ENCODE peak calls at places on chromosomes 13 and 19, in seven cellular contexts. M is adrenal gland, D is Peyer's patch, E is left lung, I is RWPE1, Y is tibial artery, G is BJ. N is an unnamed sample.

GRCh38 chr13:40943073-40943472 is 76.0 kb downstream of the ELF1 start:
- DNase-seq in M (no peak), D (no peak), E (no peak), I (no peak), Y (no peak), G (no peak), N (no peak)

GRCh38 chr19:42552086-42553065 is 24.1 kb upstream of the CEACAM1 start:
- DNase-seq in M (no peak), D (no peak), E (no peak), I (no peak), Y (no peak), G (no peak), N (no peak)

GRCh38 chr13:100089633-100090032 is 740 bp downstream of the PCCA start:
- DNase-seq in M (no peak), D (no peak), E (no peak), I (peak), Y (no peak), G (no peak), N (peak)

GRCh38 chr13:64925727-64926126 is 2304.4 kb downstream of the PCDH9 start:
- DNase-seq in M (no peak), D (no peak), E (peak), I (no peak), Y (no peak), G (no peak), N (no peak)

GRCh38 chr19:47239610-47240296 is 8.8 kb upstream of the BBC3 start:
- DNase-seq in M (no peak), D (peak), E (peak), I (no peak), Y (no peak), G (no peak), N (peak)

GRCh38 chr13:85371254-85371653 is 428.0 kb downstream of the SLITRK6 start:
- DNase-seq in M (no peak), D (no peak), E (no peak), I (no peak), Y (no peak), G (no peak), N (no peak)

GRCh38 chr19:12052571-12053169 is at the start of gene ZNF878:
- DNase-seq in M (peak), D (peak), E (peak), I (peak), Y (peak), G (peak), N (peak)

GRCh38 chr13:98541701-98542203 is 35.2 kb downstream of the STK24 start:
- DNase-seq in M (no peak), D (peak), E (no peak), I (no peak), Y (no peak), G (no peak), N (no peak)

GRCh38 chr19:57934820-57935665 is at the start of gene ZNF418:
- DNase-seq in M (peak), D (peak), E (peak), I (peak), Y (peak), G (peak), N (peak)

GRCh38 chr13:114025432-114026127 is 51.7 kb upstream of the C13orf46 start:
- DNase-seq in M (no peak), D (peak), E (peak), I (no peak), Y (no peak), G (no peak), N (no peak)

GRCh38 chr13:113876341-113877148 is 12.7 kb upstream of the GAS6 start:
- DNase-seq in M (no peak), D (no peak), E (no peak), I (no peak), Y (no peak), G (no peak), N (peak)

GRCh38 chr19:48302600-48302959 is 22.8 kb upstream of the EMP3 start:
- DNase-seq in M (no peak), D (no peak), E (no peak), I (no peak), Y (no peak), G (no peak), N (no peak)

GRCh38 chr13:64459778-64460177 is 2770.4 kb downstream of the PCDH9 start:
- DNase-seq in M (no peak), D (no peak), E (no peak), I (no peak), Y (no peak), G (no peak), N (no peak)

GRCh38 chr13:27007166-27007565 is 164.4 kb downstream of the USP12 start:
- DNase-seq in M (no peak), D (no peak), E (no peak), I (no peak), Y (no peak), G (no peak), N (no peak)

GRCh38 chr13:48539550-48539949 is 6.7 kb upstream of the RCBTB2 start:
- DNase-seq in M (peak), D (no peak), E (no peak), I (no peak), Y (no peak), G (no peak), N (no peak)

GRCh38 chr13:99467764-99468163 is 33.5 kb upstream of the TM9SF2 start:
- DNase-seq in M (no peak), D (no peak), E (no peak), I (peak), Y (no peak), G (peak), N (no peak)

GRCh38 chr13:43516401-43516826 is 270.4 kb downstream of the ENOX1 start:
- DNase-seq in M (no peak), D (no peak), E (no peak), I (no peak), Y (peak), G (peak), N (no peak)

GRCh38 chr13:102294407-102295018 is 107.3 kb downstream of the FGF14 start:
- DNase-seq in M (no peak), D (no peak), E (no peak), I (no peak), Y (no peak), G (no peak), N (no peak)

GRCh38 chr19:51691122-51692064 is 1.7 kb upstream of the SPACA6 start:
- DNase-seq in M (no peak), D (no peak), E (no peak), I (no peak), Y (no peak), G (no peak), N (peak)

GRCh38 chr19:4069331-4069959 is 2.7 kb upstream of the ZBTB7A start:
- DNase-seq in M (peak), D (peak), E (peak), I (no peak), Y (no peak), G (no peak), N (no peak)

GRCh38 chr19:50461066-50461875 is 15.0 kb upstream of the EMC10 start:
- DNase-seq in M (peak), D (peak), E (peak), I (peak), Y (peak), G (peak), N (peak)

GRCh38 chr13:30864352-30865130 is 41.5 kb upstream of the MEDAG start:
- DNase-seq in M (peak), D (no peak), E (no peak), I (no peak), Y (no peak), G (peak), N (no peak)

GRCh38 chr19:58346961-58347929 is 6.0 kb downstream of the A1BG start:
- DNase-seq in M (peak), D (peak), E (peak), I (peak), Y (peak), G (no peak), N (peak)

GRCh38 chr13:100235311-100235901 is 146.5 kb downstream of the PCCA start:
- DNase-seq in M (no peak), D (no peak), E (no peak), I (peak), Y (no peak), G (peak), N (peak)

GRCh38 chr19:52689804-52690394 is 44.9 kb downstream of the ZNF611 start:
- DNase-seq in M (peak), D (peak), E (peak), I (peak), Y (peak), G (no peak), N (no peak)

GRCh38 chr19:35247526-35248309 is 1.1 kb upstream of the LSR start:
- DNase-seq in M (peak), D (peak), E (peak), I (peak), Y (no peak), G (no peak), N (peak)

GRCh38 chr13:85900521-85900920 is 101.3 kb upstream of the SLITRK6 start:
- DNase-seq in M (no peak), D (no peak), E (no peak), I (no peak), Y (no peak), G (no peak), N (no peak)

GRCh38 chr19:57267294-57267693 is 13.0 kb upstream of the ZNF460 start:
- DNase-seq in M (no peak), D (no peak), E (no peak), I (no peak), Y (no peak), G (no peak), N (no peak)

GRCh38 chr13:66634384-66634783 is 595.8 kb downstream of the PCDH9 start:
- DNase-seq in M (no peak), D (no peak), E (no peak), I (no peak), Y (no peak), G (no peak), N (no peak)

GRCh38 chr13:82976499-82976898 is 905.8 kb downstream of the SLITRK1 start:
- DNase-seq in M (no peak), D (no peak), E (no peak), I (no peak), Y (no peak), G (no peak), N (no peak)

GRCh38 chr13:28047784-28048388 is 52.5 kb downstream of the FLT3 start:
- DNase-seq in M (no peak), D (no peak), E (no peak), I (peak), Y (no peak), G (no peak), N (peak)

GRCh38 chr13:26517931-26518330 is 39.6 kb upstream of the WASF3 start:
- DNase-seq in M (no peak), D (no peak), E (no peak), I (no peak), Y (no peak), G (no peak), N (no peak)

GRCh38 chr13:81223784-81224501 is 883.0 kb upstream of the SPRY2 start:
- DNase-seq in M (no peak), D (no peak), E (no peak), I (no peak), Y (no peak), G (no peak), N (no peak)

GRCh38 chr13:43529796-43530195 is 257.0 kb downstream of the ENOX1 start:
- DNase-seq in M (no peak), D (no peak), E (no peak), I (peak), Y (no peak), G (no peak), N (no peak)

DNA sequence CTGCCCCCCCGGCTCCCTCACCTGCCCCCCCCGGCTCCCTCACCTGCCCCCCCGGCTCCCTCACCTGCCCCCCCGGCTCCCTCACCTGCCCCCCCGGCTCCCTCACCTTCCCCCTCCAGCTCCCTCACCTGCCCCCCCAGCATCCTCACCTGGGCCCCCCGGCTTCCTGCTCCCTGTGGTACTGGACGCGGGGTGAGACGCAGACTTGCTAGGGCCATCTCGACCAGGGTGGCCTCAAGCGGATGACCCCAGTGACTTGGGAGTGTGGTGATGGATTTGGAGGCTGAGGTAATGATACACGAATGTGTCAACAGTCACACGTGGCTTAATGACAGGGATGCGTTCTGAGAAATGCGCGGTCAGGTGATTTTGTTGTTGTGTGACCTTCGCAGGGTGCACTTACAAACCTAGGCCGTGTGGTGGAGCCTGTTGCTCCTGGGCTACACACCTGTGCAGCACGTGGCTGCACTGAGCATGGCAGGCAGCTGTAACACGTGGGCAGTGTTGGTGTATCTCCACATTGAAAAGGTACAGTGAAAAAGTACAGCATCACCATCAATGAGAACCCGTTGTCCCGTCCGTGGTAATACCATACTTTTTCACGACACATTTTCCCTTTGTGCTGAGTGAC is 197.8 kb downstream of the TEX29 start:
- DNase-seq in M (no peak), D (peak), E (peak), I (no peak), Y (no peak), G (no peak), N (no peak)
- TF ChIP-seq CTCF in M (no peak), D (no peak), E (no peak), I (no peak), Y (no peak), G (no peak), N (peak)

GRCh38 chr13:77477299-77477848 is 58.1 kb upstream of the SCEL start:
- DNase-seq in M (no peak), D (no peak), E (no peak), I (no peak), Y (no peak), G (no peak), N (peak)

GRCh38 chr13:77476456-77476855 is 59.0 kb upstream of the SCEL start:
- DNase-seq in M (no peak), D (no peak), E (no peak), I (no peak), Y (no peak), G (no peak), N (no peak)

GRCh38 chr13:77479326-77479725 is 56.2 kb upstream of the SCEL start:
- DNase-seq in M (no peak), D (no peak), E (no peak), I (no peak), Y (no peak), G (no peak), N (no peak)

GRCh38 chr13:77480071-77480470 is 55.4 kb upstream of the SCEL start:
- DNase-seq in M (no peak), D (no peak), E (no peak), I (no peak), Y (no peak), G (no peak), N (no peak)

DNA sequence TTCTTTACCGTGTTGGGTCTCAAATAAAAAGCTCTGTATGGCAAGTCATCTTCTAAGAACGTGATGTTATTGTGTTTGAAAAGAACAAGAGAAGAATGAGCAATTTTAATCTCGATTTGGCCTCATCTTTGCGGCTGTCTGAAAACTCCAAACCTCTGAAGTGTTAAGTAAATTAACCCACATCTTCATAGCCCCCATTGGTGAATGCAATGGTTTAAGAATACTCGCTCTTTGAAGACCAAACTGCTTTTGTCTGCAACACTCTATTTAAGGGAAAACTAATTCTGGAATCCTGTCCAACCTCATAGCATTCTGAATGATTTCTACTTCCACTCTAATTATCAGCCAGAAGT is 56.9 kb upstream of the SCEL start:
- DNase-seq in M (no peak), D (no peak), E (no peak), I (no peak), Y (no peak), G (no peak), N (no peak)
- TF ChIP-seq CTCF in M (no peak), D (no peak), E (no peak), I (peak), Y (no peak), G (no peak), N (no peak)

GRCh38 chr19:2208975-2209374 is 27.2 kb downstream of the PLEKHJ1 start:
- DNase-seq in M (no peak), D (no peak), E (no peak), I (no peak), Y (no peak), G (no peak), N (no peak)
- TF ChIP-seq CTCF in M (no peak), D (no peak), E (no peak), I (no peak), Y (no peak), G (no peak), N (no peak)

GRCh38 chr13:71285700-71286099 is 581.3 kb downstream of the DACH1 start:
- DNase-seq in M (no peak), D (no peak), E (no peak), I (no peak), Y (no peak), G (no peak), N (no peak)
- TF ChIP-seq CTCF in M (no peak), D (peak), E (no peak), I (no peak), Y (no peak), G (no peak), N (peak)

DNA sequence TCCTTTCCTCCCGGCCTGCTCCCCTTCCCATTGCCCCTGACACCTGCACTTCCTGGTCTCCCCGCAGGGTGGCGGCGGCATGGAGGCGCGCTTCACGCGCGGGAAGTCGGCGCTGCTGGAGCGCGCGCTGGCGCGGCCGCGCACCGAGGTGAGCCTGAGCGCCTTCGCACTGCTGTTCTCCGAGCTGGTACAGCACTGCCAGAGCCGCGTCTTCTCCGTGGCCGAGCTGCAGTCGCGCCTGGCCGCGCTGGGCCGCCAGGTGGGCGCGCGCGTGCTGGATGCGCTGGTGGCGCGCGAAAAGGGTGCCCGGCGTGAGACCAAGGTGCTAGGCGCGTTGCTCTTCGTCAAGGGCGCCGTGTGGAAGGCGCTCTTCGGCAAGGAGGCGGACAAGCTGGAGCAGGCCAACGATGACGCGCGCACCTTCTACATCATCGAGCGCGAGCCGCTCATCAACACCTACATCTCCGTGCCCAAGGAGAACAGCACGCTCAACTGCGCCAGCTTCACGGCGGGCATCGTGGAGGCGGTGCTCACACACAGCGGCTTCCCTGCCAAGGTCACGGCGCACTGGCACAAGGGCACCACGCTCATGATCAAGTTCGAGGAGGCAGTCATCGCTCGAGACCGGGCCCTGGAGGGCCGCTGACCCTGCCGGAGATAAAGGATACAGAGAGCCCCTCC is 1.7 kb downstream of the TRAPPC5 start:
- DNase-seq in M (no peak), D (no peak), E (peak), I (no peak), Y (no peak), G (no peak), N (no peak)
- TF ChIP-seq CTCF in M (no peak), D (no peak), E (no peak), I (no peak), Y (no peak), G (no peak), N (peak)

DNA sequence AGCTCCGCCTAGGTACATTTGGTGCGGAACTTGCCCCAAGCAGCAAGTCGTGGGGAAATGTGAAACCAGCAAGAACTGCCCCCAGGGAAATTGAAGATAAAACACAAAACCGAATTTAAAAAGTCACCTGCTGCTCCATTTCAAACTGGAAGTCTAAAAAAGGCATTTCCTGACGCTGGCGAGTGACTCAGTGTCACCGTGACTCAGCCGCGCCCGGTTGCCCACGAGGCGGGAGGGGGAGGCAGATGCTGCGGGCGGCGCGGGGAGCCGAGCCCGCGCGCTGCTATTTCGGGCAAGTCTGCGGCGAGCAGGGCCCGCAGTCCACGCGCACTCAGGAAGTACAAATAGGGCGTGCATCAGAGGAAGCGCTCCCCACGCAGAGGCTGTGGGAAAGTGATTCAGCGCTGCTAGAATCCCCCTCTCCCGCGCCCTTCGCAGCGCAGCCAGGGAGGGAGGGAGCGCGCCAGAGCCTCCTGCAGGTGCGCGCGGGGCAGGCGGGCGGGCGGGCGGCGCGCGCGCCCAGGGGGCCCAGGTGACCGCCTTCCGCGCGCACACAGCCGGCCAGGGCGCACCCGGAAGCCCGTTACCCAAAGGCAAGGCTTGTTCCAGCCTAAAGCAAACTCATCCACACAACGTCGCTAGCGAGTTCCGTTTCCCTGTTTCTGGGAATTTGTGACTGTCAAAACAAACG is 168.8 kb downstream of the COL4A1 start:
- DNase-seq in M (peak), D (peak), E (peak), I (peak), Y (peak), G (no peak), N (peak)
- TF ChIP-seq CTCF in M (no peak), D (no peak), E (no peak), I (no peak), Y (no peak), G (peak), N (no peak)

GRCh38 chr19:31459430-31459829 is 110.2 kb upstream of the TSHZ3 start:
- DNase-seq in M (no peak), D (no peak), E (no peak), I (no peak), Y (no peak), G (no peak), N (no peak)

DNA sequence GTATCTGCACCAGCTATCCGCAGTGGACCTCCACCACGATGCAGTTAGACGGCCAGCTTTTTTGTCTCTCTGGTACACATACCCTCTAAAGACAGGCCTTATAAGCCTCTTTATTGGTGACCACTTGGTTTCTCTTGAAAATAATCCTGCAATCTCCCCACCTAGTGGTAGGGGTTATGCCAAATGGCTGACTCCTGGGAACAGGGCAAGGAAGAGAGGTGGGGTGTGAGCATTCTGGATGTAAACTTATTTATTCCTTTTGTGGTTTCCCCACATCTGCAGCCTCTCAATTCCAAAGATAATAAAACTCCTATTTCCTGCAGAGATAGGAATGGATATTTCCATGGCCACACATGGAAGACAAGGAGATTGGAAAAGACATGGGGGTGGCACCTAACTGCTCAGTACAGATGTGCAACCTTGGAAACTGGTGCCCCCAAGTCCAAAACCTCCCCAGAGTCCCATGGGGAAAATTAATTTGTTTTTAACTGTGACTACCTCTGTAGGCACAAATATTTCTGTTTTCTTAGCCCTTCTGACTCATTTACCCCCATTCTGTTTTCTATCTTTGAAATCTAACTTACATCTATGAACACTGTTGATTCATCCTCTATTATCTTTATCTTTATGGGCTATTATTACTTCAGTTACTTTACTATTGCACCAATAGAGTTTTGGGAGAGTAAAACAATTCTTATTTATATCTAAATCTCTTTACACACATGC is 112.7 kb upstream of the TSHZ3 start:
- DNase-seq in M (no peak), D (no peak), E (no peak), I (no peak), Y (no peak), G (no peak), N (no peak)
- TF ChIP-seq CTCF in M (no peak), D (no peak), E (no peak), I (no peak), Y (no peak), G (peak), N (no peak)

N was measured in GM13977.